ENCODE peak calls at places on chromosomes 11 and 22, in six cellular contexts. E is hepatocyte, B is fibroblast of lung, W is left ventricle myocardium inferior, Z is stomach, I is heart left ventricle. G is an unnamed sample.

GRCh38 chr11:124843616-124843910 is 21.7 kb upstream of the ROBO3 start:
- DNase-seq in Z (no peak), B (no peak), I (no peak), E (no peak), W (no peak), G (no peak)

GRCh38 chr11:98434296-98434695 is 586.5 kb upstream of the CNTN5 start:
- DNase-seq in W (no peak), I (no peak), Z (no peak), E (no peak), B (no peak), G (no peak)

GRCh38 chr11:115548878-115549528 is 44.8 kb upstream of the CADM1 start:
- DNase-seq in I (no peak), W (no peak), B (no peak), E (peak; percentile 86), Z (peak; percentile 46), G (no peak)

GRCh38 chr11:128831781-128832497 is 35.2 kb downstream of the KCNJ1 start:
- DNase-seq in I (no peak), Z (no peak), E (no peak), B (no peak), W (no peak), G (no peak)

GRCh38 chr11:20275987-20276660 is 87.4 kb upstream of the HTATIP2 start:
- DNase-seq in E (no peak), W (no peak), Z (no peak), I (no peak), B (peak; percentile 33), G (no peak)

GRCh38 chr22:20977019-20977418 is 5.1 kb upstream of the LZTR1 start:
- DNase-seq in B (no peak), W (no peak), E (no peak), I (no peak), Z (no peak), G (no peak)

GRCh38 chr11:124538019-124538418 is 5.4 kb downstream of the OR8B12 start:
- DNase-seq in B (peak; percentile 82), Z (no peak), E (peak; percentile 18), W (no peak), I (no peak), G (no peak)

GRCh38 chr22:23373601-23374000 is 193.3 kb downstream of the BCR start:
- DNase-seq in E (no peak), Z (no peak), I (no peak), B (no peak), W (no peak), G (no peak)

GRCh38 chr11:130165601-130166456 is 6.2 kb downstream of the ST14 start:
- DNase-seq in B (no peak), E (no peak), W (no peak), Z (no peak), I (peak; percentile 39), G (no peak)

GRCh38 chr11:103602846-103603245 is 433.6 kb upstream of the DDI1 start:
- DNase-seq in W (no peak), B (no peak), I (no peak), Z (no peak), E (no peak), G (no peak)

GRCh38 chr22:32858121-32858703 is 56.7 kb downstream of the TIMP3 start:
- DNase-seq in W (no peak), I (no peak), B (no peak), Z (no peak), E (no peak), G (no peak)

GRCh38 chr22:35952576-35952975 is 76.0 kb downstream of the RBFOX2 start:
- DNase-seq in Z (no peak), B (no peak), W (no peak), I (no peak), E (no peak), G (no peak)

GRCh38 chr22:43777204-43777671 is 34.9 kb downstream of the EFCAB6 start:
- DNase-seq in I (no peak), Z (no peak), E (peak; percentile 10), B (peak; percentile 93), W (no peak), G (no peak)

GRCh38 chr11:68032003-68032402 is 1.5 kb downstream of the NDUFS8 start:
- DNase-seq in Z (no peak), I (no peak), W (no peak), E (no peak), B (no peak), G (no peak)

GRCh38 chr22:33921576-33922181 is 1.4 kb upstream of the LARGE1 start:
- DNase-seq in E (peak; percentile 86), I (peak; percentile 76), B (peak; percentile 68), Z (peak; percentile 64), W (peak; percentile 68), G (peak; percentile 77)

GRCh38 chr22:35708453-35708852 is 9.2 kb upstream of the APOL5 start:
- DNase-seq in Z (no peak), W (no peak), B (peak; percentile 17), I (no peak), E (no peak), G (no peak)

GRCh38 chr11:20669833-20670684 is 673 bp downstream of the NELL1 start:
- DNase-seq in I (no peak), E (no peak), B (no peak), W (no peak), Z (no peak), G (no peak)

GRCh38 chr11:112963368-112963955 is 2.2 kb downstream of the NCAM1 start:
- DNase-seq in B (no peak), I (no peak), E (peak; percentile 27), Z (no peak), W (no peak), G (peak; percentile 62)

GRCh38 chr11:35675901-35676610 is 13.5 kb downstream of the TRIM44 start:
- DNase-seq in B (no peak), E (no peak), I (no peak), W (no peak), Z (no peak), G (no peak)

GRCh38 chr11:102177974-102178631 is 67.9 kb downstream of the YAP1 start:
- DNase-seq in I (no peak), Z (no peak), W (no peak), E (peak; percentile 74), B (peak; percentile 92), G (no peak)

GRCh38 chr11:69637956-69638871 is 2.7 kb upstream of the CCND1 start:
- DNase-seq in W (peak; percentile 52), I (peak; percentile 77), Z (peak; percentile 77), B (peak; percentile 78), E (peak; percentile 83), G (peak; percentile 85)

GRCh38 chr11:118572914-118573550 is 823 bp downstream of the ARCN1 start:
- DNase-seq in W (no peak), E (peak; percentile 56), I (no peak), Z (no peak), B (peak; percentile 64), G (no peak)

GRCh38 chr11:29282088-29282487 is 734.7 kb downstream of the KCNA4 start:
- DNase-seq in E (peak; percentile 50), I (no peak), W (no peak), B (peak; percentile 98), Z (no peak), G (no peak)

GRCh38 chr11:88555829-88556202 is 218.3 kb upstream of the CTSC start:
- DNase-seq in Z (no peak), B (peak; percentile 80), I (no peak), W (no peak), E (no peak), G (no peak)

GRCh38 chr11:14422052-14422813 is 63.2 kb upstream of the RRAS2 start:
- DNase-seq in I (peak; percentile 94), Z (peak; percentile 57), W (peak; percentile 88), E (peak; percentile 89), B (peak; percentile 100), G (peak; percentile 81)

GRCh38 chr11:94129505-94130335 is 1.1 kb downstream of the PANX1 start:
- DNase-seq in Z (no peak), I (no peak), E (peak; percentile 30), B (no peak), W (no peak), G (no peak)

DNA sequence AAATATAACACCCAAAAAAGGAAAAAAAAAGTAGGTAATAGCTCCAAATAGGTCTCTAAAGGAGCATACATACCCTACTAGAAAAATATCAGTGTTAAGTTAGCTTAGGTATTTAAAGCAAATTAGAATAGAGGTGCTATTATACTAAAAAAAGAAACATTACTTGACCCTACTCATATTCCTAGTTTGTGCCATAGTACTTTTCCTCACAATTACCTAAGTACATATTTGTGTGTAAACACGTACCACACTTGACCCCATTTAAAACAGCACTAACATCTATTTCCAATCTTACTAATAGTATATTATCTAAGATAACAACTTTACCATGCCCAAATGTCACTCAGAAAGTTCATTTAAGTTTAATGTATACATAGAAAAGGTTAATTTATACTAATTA is 57.7 kb downstream of the PICALM start:
- DNase-seq in B (no peak), Z (no peak), E (no peak), I (no peak), W (no peak), G (no peak)
- H3K4me1 ChIP-seq in B (no peaks in the 10 kb centered on the region), Z (no peaks in the 10 kb centered on the region), E (no peaks in the 10 kb centered on the region), I (no peaks in the 10 kb centered on the region), W (peaks cover 29% of the 10 kb centered on the region), G (no peaks in the 10 kb centered on the region)

DNA sequence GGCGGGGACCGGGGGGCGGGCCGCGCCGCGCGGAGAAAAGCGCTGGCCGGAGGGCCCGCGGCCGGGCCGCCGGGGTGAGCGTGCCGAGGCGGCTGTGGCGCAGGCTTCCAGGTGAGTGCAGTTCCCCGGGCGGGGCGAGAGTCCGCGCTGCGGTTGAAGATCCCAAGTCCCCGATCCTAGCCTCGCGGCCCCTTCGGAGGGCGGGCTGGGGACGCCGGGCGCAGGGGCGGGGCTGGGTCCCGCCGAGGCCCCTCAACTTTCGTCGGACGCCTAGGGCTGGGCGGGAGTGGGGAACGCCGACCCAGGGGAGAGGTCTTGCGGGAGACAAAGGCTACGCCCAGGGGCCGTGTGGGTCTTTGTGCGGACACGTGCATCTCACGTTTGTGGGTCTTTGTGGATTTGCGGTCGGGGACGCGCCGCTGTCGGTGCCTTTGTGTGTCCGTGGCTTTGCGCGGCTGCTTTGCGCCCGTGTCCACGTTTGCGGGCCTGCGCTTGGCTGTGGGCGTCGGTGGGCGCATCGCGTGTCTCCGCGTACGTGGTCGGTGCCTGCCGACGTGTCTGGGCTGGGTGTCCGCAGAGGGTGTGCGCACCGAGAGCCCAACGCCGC is at the start of gene TSKU:
- DNase-seq in Z (no peak), I (peak; percentile 63), E (no peak), B (no peak), W (no peak), G (peak; percentile 80)
- H3K4me3 ChIP-seq in Z (peak within 1 kb of the TSS; percentile 87), I (peak within 1 kb of the TSS; percentile 89), E (peak within 1 kb of the TSS; percentile 99), B (peak within 1 kb of the TSS; percentile 75), W (peak within 1 kb of the TSS; percentile 93), G (peak within 1 kb of the TSS; percentile 84)

DNA sequence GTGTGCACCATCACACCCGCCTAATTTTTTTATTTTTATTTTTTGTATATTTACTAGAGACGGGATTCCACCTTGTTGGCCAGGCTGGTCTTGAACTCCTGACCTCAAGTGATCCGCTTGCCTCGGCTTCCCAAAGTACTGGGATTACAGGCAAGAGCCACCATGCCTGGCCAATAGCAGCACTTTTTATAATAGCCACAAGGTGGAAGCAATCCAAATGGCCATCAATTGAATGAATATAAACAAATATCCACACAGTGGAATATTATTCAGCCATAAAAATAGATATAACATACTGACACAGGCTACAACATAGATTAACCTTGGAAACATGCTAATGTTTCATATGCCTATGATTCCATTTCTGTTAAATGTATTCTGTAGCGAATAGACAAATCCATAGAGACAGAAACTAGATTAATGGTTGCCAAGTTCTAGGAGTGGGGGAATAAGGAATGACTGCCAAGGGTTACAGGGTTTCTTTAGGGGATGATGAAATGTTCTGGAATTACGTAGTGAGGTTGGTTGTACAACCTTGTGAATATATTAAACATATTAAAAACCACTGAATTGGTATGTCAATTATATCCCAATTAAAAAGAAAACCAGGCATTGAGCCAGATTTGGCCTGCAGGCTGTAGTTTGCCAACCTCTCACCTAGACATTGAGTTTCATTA is 4.8 kb downstream of the VPS51 start:
- DNase-seq in B (no peak), Z (no peak), W (no peak), E (no peak), I (no peak), G (no peak)
- TF ChIP-seq CTCF in B (no peak), Z (no peak), W (no peak), E (no peak), I (no peak), G (no peak)

GRCh38 chr11:133823211-133823610 is 22.1 kb downstream of the SPATA19 start:
- DNase-seq in W (no peak), I (no peak), B (no peak), Z (no peak), E (no peak), G (no peak)
- H3K4me1 ChIP-seq in W (no peaks in the 10 kb centered on the region), I (no peaks in the 10 kb centered on the region), B (no peaks in the 10 kb centered on the region), Z (no peaks in the 10 kb centered on the region), E (no peaks in the 10 kb centered on the region), G (no peaks in the 10 kb centered on the region)